ENCODE peak calls at places on chromosomes 1 and 21, in six cellular contexts. R is GM12891, D is breast epithelium, Q is prostate gland, C is sigmoid colon, G is transverse colon. V is an unnamed sample.

GRCh38 chr21:45981154-45981606 is 390 bp upstream of the COL6A1 start:
- DNase-seq in R (peak; percentile 54), D (peak; percentile 68), Q (peak; percentile 57), C (peak; percentile 96), G (peak; percentile 73), V (peak; percentile 91)

GRCh38 chr1:97137862-97138514 is 416.4 kb downstream of the PTBP2 start:
- DNase-seq in R (no peak), D (no peak), Q (peak; percentile 44), C (no peak), G (peak; percentile 10), V (no peak)

GRCh38 chr1:64516803-64517568 is 47.1 kb downstream of the CACHD1 start:
- DNase-seq in R (no peak), D (no peak), Q (no peak), C (no peak), G (no peak), V (no peak)

GRCh38 chr1:204065174-204065985 is 7.5 kb upstream of the SOX13 start:
- DNase-seq in R (no peak), D (no peak), Q (no peak), C (peak; percentile 76), G (peak; percentile 49), V (no peak)

GRCh38 chr1:155139895-155140629 is at the start of gene DPM3:
- DNase-seq in R (peak; percentile 87), D (peak; percentile 87), Q (peak; percentile 91), C (peak; percentile 93), G (peak; percentile 93), V (peak; percentile 95)

GRCh38 chr1:206842851-206843250 is 22.6 kb upstream of the IL20 start:
- DNase-seq in R (no peak), D (no peak), Q (no peak), C (no peak), G (no peak), V (no peak)

GRCh38 chr1:11443043-11443442 is 35.9 kb upstream of the DISP3 start:
- DNase-seq in R (no peak), D (no peak), Q (no peak), C (no peak), G (no peak), V (no peak)

GRCh38 chr1:205344010-205344808 is 12.5 kb downstream of the KLHDC8A start:
- DNase-seq in R (no peak), D (no peak), Q (no peak), C (no peak), G (peak; percentile 45), V (no peak)

GRCh38 chr1:32622806-32623694 is 27.3 kb downstream of the ZBTB8OS start:
- DNase-seq in R (no peak), D (no peak), Q (no peak), C (no peak), G (no peak), V (no peak)

GRCh38 chr1:83705091-83705490 is 293.8 kb downstream of the TTLL7 start:
- DNase-seq in R (no peak), D (no peak), Q (no peak), C (no peak), G (no peak), V (no peak)

GRCh38 chr1:184392779-184393522 is 6.1 kb downstream of the C1orf21 start:
- DNase-seq in R (no peak), D (no peak), Q (no peak), C (no peak), G (no peak), V (no peak)

GRCh38 chr1:233520510-233521191 is 93.3 kb upstream of the KCNK1 start:
- DNase-seq in R (no peak), D (no peak), Q (no peak), C (no peak), G (no peak), V (no peak)

GRCh38 chr1:3237570-3237969 is 168.6 kb downstream of the PRDM16 start:
- DNase-seq in R (no peak), D (no peak), Q (no peak), C (no peak), G (no peak), V (no peak)

GRCh38 chr21:41419921-41420862 is 5.8 kb upstream of the MX1 start:
- DNase-seq in R (peak; percentile 42), D (peak; percentile 81), Q (peak; percentile 79), C (peak; percentile 92), G (peak; percentile 86), V (peak; percentile 91)

GRCh38 chr1:201504799-201505504 is 2.0 kb downstream of the CSRP1 start:
- DNase-seq in R (no peak), D (no peak), Q (no peak), C (peak; percentile 70), G (no peak), V (no peak)

GRCh38 chr1:154006136-154006535 is 15.6 kb downstream of the RPS27 start:
- DNase-seq in R (no peak), D (no peak), Q (no peak), C (no peak), G (no peak), V (no peak)

GRCh38 chr1:227556288-227556687 is 7.1 kb upstream of the ZNF678 start:
- DNase-seq in R (no peak), D (no peak), Q (no peak), C (no peak), G (no peak), V (no peak)

GRCh38 chr21:40717008-40717407 is 129.9 kb downstream of the DSCAM start:
- DNase-seq in R (no peak), D (no peak), Q (no peak), C (no peak), G (no peak), V (no peak)

GRCh38 chr1:242524571-242525359 is at the start of gene PLD5:
- DNase-seq in R (no peak), D (no peak), Q (peak; percentile 6), C (no peak), G (no peak), V (no peak)

GRCh38 chr1:81113688-81114087 is 687.0 kb upstream of the ADGRL2 start:
- DNase-seq in R (no peak), D (no peak), Q (no peak), C (no peak), G (no peak), V (no peak)

GRCh38 chr1:47767741-47768100 is 229.5 kb downstream of the TRABD2B start:
- DNase-seq in R (no peak), D (no peak), Q (no peak), C (no peak), G (no peak), V (no peak)

GRCh38 chr1:92317836-92318493 is 19.1 kb downstream of the RPAP2 start:
- DNase-seq in R (no peak), D (no peak), Q (no peak), C (no peak), G (no peak), V (no peak)
- TF ChIP-seq POLR2AphosphoS5 in R (no peak), D (no peak), Q (no peak), C (no peak), G (no peak), V (no peak)

GRCh38 chr1:156860113-156860638 is 489 bp upstream of the NTRK1 start:
- DNase-seq in R (peak; percentile 87), D (no peak), Q (peak; percentile 14), C (peak; percentile 74), G (peak; percentile 30), V (no peak)
- TF ChIP-seq POLR2AphosphoS5 in R (no peak), D (no peak), Q (no peak), C (no peak), G (no peak), V (no peak)

GRCh38 chr1:21922103-21923014 is 14.8 kb downstream of the HSPG2 start:
- DNase-seq in R (no peak), D (no peak), Q (no peak), C (peak; percentile 62), G (no peak), V (no peak)

GRCh38 chr1:21925334-21925940 is 11.7 kb downstream of the HSPG2 start:
- DNase-seq in R (no peak), D (no peak), Q (no peak), C (no peak), G (no peak), V (no peak)

GRCh38 chr1:21919520-21919919 is 17.6 kb downstream of the HSPG2 start:
- DNase-seq in R (no peak), D (no peak), Q (no peak), C (no peak), G (no peak), V (no peak)

GRCh38 chr1:21924503-21925005 is 12.6 kb downstream of the HSPG2 start:
- DNase-seq in R (no peak), D (no peak), Q (no peak), C (peak; percentile 74), G (no peak), V (no peak)

GRCh38 chr1:21921100-21921875 is 15.8 kb downstream of the HSPG2 start:
- DNase-seq in R (no peak), D (no peak), Q (no peak), C (peak; percentile 65), G (no peak), V (no peak)
- TF ChIP-seq POLR2AphosphoS5 in R (no peak), D (no peak), Q (no peak), C (no peak), G (no peak), V (no peak)

GRCh38 chr1:23444104-23444533 is 19.6 kb upstream of the TCEA3 start:
- DNase-seq in R (no peak), D (no peak), Q (no peak), C (peak; percentile 95), G (peak; percentile 60), V (peak; percentile 93)
- TF ChIP-seq POLR2AphosphoS5 in R (no peak), D (peak; percentile 77), Q (peak; percentile 5), C (peak; percentile 79), G (peak; percentile 47), V (peak; percentile 84)

DNA sequence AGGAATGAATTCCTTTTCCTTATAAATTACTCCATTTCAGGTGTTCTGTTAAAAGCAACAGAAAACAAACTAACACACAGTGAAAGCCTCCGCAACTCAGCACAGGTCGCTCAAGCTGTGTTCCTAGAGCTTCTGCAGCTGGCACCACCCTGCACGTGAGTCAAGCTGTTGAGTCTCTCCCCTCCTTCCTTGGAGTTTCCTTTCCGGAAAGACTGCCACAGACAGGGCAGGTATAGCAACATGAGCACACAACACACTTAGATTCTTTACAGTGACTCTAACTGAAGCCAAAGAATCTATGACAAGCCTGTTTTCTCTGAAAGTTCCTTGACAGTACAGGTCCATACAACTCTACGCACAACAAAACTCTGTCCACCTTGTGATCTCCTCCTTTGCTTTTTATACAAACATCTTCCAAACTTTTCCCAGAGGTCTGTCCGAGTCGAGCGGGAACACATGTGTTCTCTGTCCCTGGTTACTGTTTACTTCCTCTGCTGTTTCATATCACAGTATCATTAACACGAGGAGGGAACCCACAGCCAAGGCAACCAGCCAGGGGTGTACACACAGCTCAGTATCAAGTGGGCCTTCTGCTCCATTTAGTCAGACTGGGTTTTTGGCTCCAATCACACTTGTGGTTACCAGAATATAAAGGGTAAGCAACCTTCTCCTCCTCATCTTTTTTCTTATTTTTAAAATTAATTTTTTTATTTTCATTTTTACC is 38.7 kb upstream of the DESI2 start:
- DNase-seq in R (no peak), D (no peak), Q (no peak), C (peak; percentile 73), G (peak; percentile 9), V (no peak)
- TF ChIP-seq POLR2AphosphoS5 in R (no peak), D (no peak), Q (no peak), C (no peak), G (no peak), V (no peak)

GRCh38 chr1:177877086-177877485 is 92.8 kb downstream of the SEC16B start:
- DNase-seq in R (no peak), D (no peak), Q (no peak), C (no peak), G (no peak), V (no peak)
- TF ChIP-seq POLR2AphosphoS5 in R (no peak), D (no peak), Q (no peak), C (no peak), G (no peak), V (no peak)

GRCh38 chr1:54848134-54848948 is 38.7 kb downstream of the DHCR24 start:
- DNase-seq in R (no peak), D (peak; percentile 10), Q (no peak), C (no peak), G (no peak), V (peak; percentile 29)
- TF ChIP-seq POLR2AphosphoS5 in R (no peak), D (no peak), Q (no peak), C (no peak), G (no peak), V (no peak)